ENCODE peak calls at places on chromosomes 7 and 10, in five cellular contexts. S, Z, M, I and G are unnamed samples.

GRCh38 chr10:75414527-75414926 is 13.0 kb upstream of the ZNF503 start:
- DNase-seq in S (no peak), Z (no peak), M (no peak), I (no peak), G (no peak)

GRCh38 chr10:51986531-51986930 is 287.1 kb upstream of the CSTF2T start:
- DNase-seq in S (no peak), Z (no peak), M (no peak), I (no peak), G (no peak)

GRCh38 chr10:28891058-28891713 is 213.9 kb downstream of the BAMBI start:
- DNase-seq in S (no peak), Z (no peak), M (no peak), I (no peak), G (no peak)

GRCh38 chr10:77405771-77406241 is 231.8 kb downstream of the KCNMA1 start:
- DNase-seq in S (no peak), Z (no peak), M (no peak), I (peak; percentile 30), G (no peak)

GRCh38 chr10:18618995-18619394 is 32.4 kb downstream of the NSUN6 start:
- DNase-seq in S (no peak), Z (no peak), M (no peak), I (no peak), G (no peak)

GRCh38 chr10:70588852-70589570 is 13.5 kb downstream of the PRF1 start:
- DNase-seq in S (no peak), Z (no peak), M (no peak), I (no peak), G (no peak)

GRCh38 chr10:14476641-14477407 is 146.1 kb upstream of the FRMD4A start:
- DNase-seq in S (no peak), Z (no peak), M (no peak), I (no peak), G (no peak)

GRCh38 chr7:139918488-139918887 is 89.4 kb downstream of the TBXAS1 start:
- DNase-seq in S (no peak), Z (no peak), M (no peak), I (peak; percentile 11), G (no peak)

GRCh38 chr10:107971973-107972372 is 807.5 kb upstream of the SORCS1 start:
- DNase-seq in S (no peak), Z (no peak), M (no peak), I (no peak), G (no peak)

GRCh38 chr10:17214486-17214885 is 13.0 kb upstream of the TRDMT1 start:
- DNase-seq in S (no peak), Z (no peak), M (no peak), I (no peak), G (no peak)

GRCh38 chr7:16708980-16709379 is 44.6 kb upstream of the TSPAN13 start:
- DNase-seq in S (no peak), Z (no peak), M (no peak), I (no peak), G (no peak)

GRCh38 chr7:43211276-43211675 is 98.8 kb downstream of the HECW1 start:
- DNase-seq in S (no peak), Z (no peak), M (no peak), I (no peak), G (no peak)

GRCh38 chr10:116292493-116292892 is 19.5 kb upstream of the GFRA1 start:
- DNase-seq in S (no peak), Z (no peak), M (no peak), I (no peak), G (no peak)

GRCh38 chr10:22325272-22325947 is 4.5 kb downstream of the BMI1 start:
- DNase-seq in S (no peak), Z (no peak), M (peak; percentile 66), I (peak; percentile 75), G (no peak)

GRCh38 chr7:150649428-150649827 is 17.2 kb upstream of the GIMAP6 start:
- DNase-seq in S (no peak), Z (no peak), M (no peak), I (no peak), G (no peak)

GRCh38 chr10:20963721-20964595 is 66.8 kb upstream of the NEBL start:
- DNase-seq in S (no peak), Z (no peak), M (no peak), I (no peak), G (no peak)

GRCh38 chr7:2573747-2574146 is 15.0 kb downstream of the IQCE start:
- DNase-seq in S (no peak), Z (no peak), M (no peak), I (no peak), G (no peak)

GRCh38 chr7:110677405-110677804 is 413.5 kb upstream of the LRRN3 start:
- DNase-seq in S (no peak), Z (no peak), M (no peak), I (no peak), G (no peak)

GRCh38 chr7:131633342-131633843 is 77.0 kb upstream of the PODXL start:
- DNase-seq in S (no peak), Z (no peak), M (no peak), I (no peak), G (no peak)

GRCh38 chr7:23356726-23357125 is 57.6 kb downstream of the MALSU1 start:
- DNase-seq in S (no peak), Z (no peak), M (no peak), I (peak; percentile 31), G (no peak)

GRCh38 chr10:21811245-21811585 is 192.3 kb downstream of the DNAJC1 start:
- DNase-seq in S (no peak), Z (no peak), M (no peak), I (no peak), G (no peak)

GRCh38 chr7:117775826-117776623 is 97.2 kb downstream of the CTTNBP2 start:
- DNase-seq in S (no peak), Z (no peak), M (no peak), I (no peak), G (no peak)

GRCh38 chr10:91024541-91024940 is 103.7 kb upstream of the ANKRD1 start:
- DNase-seq in S (no peak), Z (no peak), M (no peak), I (no peak), G (no peak)